ENCODE peak calls at places on chromosome 11, in seven cellular contexts. L, R, X, G, J, Y and B are unnamed samples.

GRCh38 chr11:44611687-44612437 is 46.4 kb downstream of the CD82 start:
- DNase-seq in L (no peak), R (no peak), X (no peak), G (no peak), J (no peak), Y (no peak), B (no peak)

GRCh38 chr11:30855383-30856006 is 269.3 kb upstream of the MPPED2 start:
- DNase-seq in L (no peak), R (peak; percentile 9), X (no peak), G (peak; percentile 25), J (no peak), Y (no peak), B (no peak)

GRCh38 chr11:131682373-131683015 is 312.1 kb downstream of the NTM start:
- DNase-seq in L (no peak), R (no peak), X (no peak), G (no peak), J (no peak), Y (no peak), B (no peak)

GRCh38 chr11:57244911-57245310 is 7.9 kb upstream of the APLNR start:
- DNase-seq in L (no peak), R (peak; percentile 12), X (no peak), G (no peak), J (no peak), Y (peak; percentile 35), B (no peak)

GRCh38 chr11:71336176-71336995 is 84.0 kb upstream of the SHANK2 start:
- DNase-seq in L (no peak), R (no peak), X (no peak), G (no peak), J (peak; percentile 57), Y (no peak), B (no peak)

GRCh38 chr11:27209562-27210005 is 153.4 kb downstream of the CCDC34 start:
- DNase-seq in L (peak; percentile 45), R (peak; percentile 64), X (no peak), G (peak; percentile 94), J (no peak), Y (peak; percentile 61), B (peak; percentile 85)

GRCh38 chr11:113114452-113115027 is 153.3 kb downstream of the NCAM1 start:
- DNase-seq in L (peak; percentile 29), R (no peak), X (no peak), G (peak; percentile 50), J (peak; percentile 60), Y (peak; percentile 83), B (peak; percentile 57)

GRCh38 chr11:62791501-62792192 is at the start of gene TMEM223:
- DNase-seq in L (peak; percentile 80), R (peak; percentile 81), X (peak; percentile 57), G (peak; percentile 87), J (peak; percentile 88), Y (peak; percentile 85), B (peak; percentile 89)

GRCh38 chr11:68460741-68461283 is at the start of gene PPP6R3:
- DNase-seq in L (no peak), R (no peak), X (no peak), G (no peak), J (no peak), Y (no peak), B (no peak)

GRCh38 chr11:134477486-134477885 is 65.4 kb upstream of the B3GAT1 start:
- DNase-seq in L (no peak), R (no peak), X (no peak), G (no peak), J (no peak), Y (no peak), B (no peak)